ENCODE peak calls at places on chromosomes 2 and 18, in five cellular contexts. One of them, this sample, is unnamed.

GRCh38 chr18:77297919-77298571 is 48.4 kb downstream of the GALR1 start:
- DNase-seq in H1: no peak
- DNase-seq in GM12878: no peak
- DNase-seq in HepG2: no peak
- DNase-seq in K562: no peak
- DNase-seq in this sample: no peak

GRCh38 chr2:11896386-11896785 is 150.0 kb downstream of the LPIN1 start:
- DNase-seq in HepG2: no peak
- DNase-seq in H1: no peak
- DNase-seq in GM12878: no peak
- DNase-seq in K562: no peak
- DNase-seq in this sample: no peak

GRCh38 chr2:149169653-149170052 is 131.2 kb downstream of the LYPD6B start:
- DNase-seq in H1: no peak
- DNase-seq in GM12878: no peak
- DNase-seq in HepG2: no peak
- DNase-seq in K562: no peak
- DNase-seq in this sample: peak; percentile 83

GRCh38 chr2:236673126-236673822 is 103.6 kb downstream of the ACKR3 start:
- DNase-seq in GM12878: no peak
- DNase-seq in K562: no peak
- DNase-seq in H1: peak; percentile 8
- DNase-seq in HepG2: no peak
- DNase-seq in this sample: no peak

GRCh38 chr18:13500891-13501887 is 225.2 kb downstream of the FAM210A start:
- DNase-seq in K562: no peak
- DNase-seq in GM12878: no peak
- DNase-seq in H1: no peak
- DNase-seq in HepG2: no peak
- DNase-seq in this sample: no peak

GRCh38 chr2:178205853-178206516 is 11.7 kb downstream of the OSBPL6 start:
- DNase-seq in HepG2: no peak
- DNase-seq in H1: no peak
- DNase-seq in K562: no peak
- DNase-seq in GM12878: no peak
- DNase-seq in this sample: no peak

GRCh38 chr2:186868344-186868743 is 19.4 kb upstream of the ZSWIM2 start:
- DNase-seq in GM12878: no peak
- DNase-seq in HepG2: no peak
- DNase-seq in H1: no peak
- DNase-seq in K562: no peak
- DNase-seq in this sample: no peak

GRCh38 chr2:128473175-128474013 is 154.7 kb upstream of the HS6ST1 start:
- DNase-seq in GM12878: peak; percentile 41
- DNase-seq in H1: peak; percentile 46
- DNase-seq in HepG2: no peak
- DNase-seq in K562: peak; percentile 54
- DNase-seq in this sample: no peak

GRCh38 chr2:99067871-99068270 is 73.6 kb upstream of the C2orf15 start:
- DNase-seq in HepG2: no peak
- DNase-seq in K562: no peak
- DNase-seq in GM12878: no peak
- DNase-seq in H1: no peak
- DNase-seq in this sample: no peak

GRCh38 chr18:25164211-25164836 is 187.6 kb downstream of the ZNF521 start:
- DNase-seq in K562: no peak
- DNase-seq in HepG2: no peak
- DNase-seq in GM12878: no peak
- DNase-seq in H1: no peak
- DNase-seq in this sample: no peak

GRCh38 chr18:77138270-77138669 is 5.7 kb upstream of the MBP start:
- DNase-seq in H1: no peak
- DNase-seq in GM12878: no peak
- DNase-seq in HepG2: no peak
- DNase-seq in K562: no peak
- DNase-seq in this sample: no peak

GRCh38 chr2:118473241-118473640 is 374.2 kb downstream of the EN1 start:
- DNase-seq in K562: no peak
- DNase-seq in H1: no peak
- DNase-seq in GM12878: no peak
- DNase-seq in HepG2: no peak
- DNase-seq in this sample: no peak

GRCh38 chr18:986071-986470 is 81.4 kb downstream of the ADCYAP1 start:
- DNase-seq in GM12878: no peak
- DNase-seq in HepG2: no peak
- DNase-seq in H1: no peak
- DNase-seq in K562: no peak
- DNase-seq in this sample: no peak

GRCh38 chr2:45778720-45779171 is 127.3 kb downstream of the PRKCE start:
- DNase-seq in HepG2: peak; percentile 76
- DNase-seq in H1: peak; percentile 78
- DNase-seq in GM12878: peak; percentile 11
- DNase-seq in K562: peak; percentile 77
- DNase-seq in this sample: peak; percentile 64

GRCh38 chr2:76450024-76450475 is 739.3 kb upstream of the GCFC2 start:
- DNase-seq in HepG2: no peak
- DNase-seq in GM12878: peak; percentile 90
- DNase-seq in H1: no peak
- DNase-seq in K562: no peak
- DNase-seq in this sample: no peak

GRCh38 chr18:48274301-48274700 is 134.9 kb downstream of the ZBTB7C start:
- DNase-seq in GM12878: no peak
- DNase-seq in K562: no peak
- DNase-seq in HepG2: no peak
- DNase-seq in H1: no peak
- DNase-seq in this sample: no peak

GRCh38 chr2:103959174-103960125 is 894.5 kb upstream of the POU3F3 start:
- DNase-seq in GM12878: no peak
- DNase-seq in K562: peak; percentile 9
- DNase-seq in HepG2: peak; percentile 47
- DNase-seq in H1: peak; percentile 49
- DNase-seq in this sample: no peak

GRCh38 chr2:235098273-235098672 is 146.5 kb downstream of the SH3BP4 start:
- DNase-seq in H1: peak; percentile 30
- DNase-seq in GM12878: no peak
- DNase-seq in K562: no peak
- DNase-seq in HepG2: no peak
- DNase-seq in this sample: no peak

GRCh38 chr2:178526256-178526655 is 46.0 kb downstream of the PLEKHA3 start:
- DNase-seq in GM12878: no peak
- DNase-seq in HepG2: no peak
- DNase-seq in K562: no peak
- DNase-seq in H1: no peak
- DNase-seq in this sample: no peak

GRCh38 chr18:47254341-47254939 is 3.0 kb upstream of the SKOR2 start:
- DNase-seq in GM12878: no peak
- DNase-seq in K562: peak; percentile 42
- DNase-seq in HepG2: peak; percentile 18
- DNase-seq in H1: peak; percentile 96
- DNase-seq in this sample: no peak

DNA sequence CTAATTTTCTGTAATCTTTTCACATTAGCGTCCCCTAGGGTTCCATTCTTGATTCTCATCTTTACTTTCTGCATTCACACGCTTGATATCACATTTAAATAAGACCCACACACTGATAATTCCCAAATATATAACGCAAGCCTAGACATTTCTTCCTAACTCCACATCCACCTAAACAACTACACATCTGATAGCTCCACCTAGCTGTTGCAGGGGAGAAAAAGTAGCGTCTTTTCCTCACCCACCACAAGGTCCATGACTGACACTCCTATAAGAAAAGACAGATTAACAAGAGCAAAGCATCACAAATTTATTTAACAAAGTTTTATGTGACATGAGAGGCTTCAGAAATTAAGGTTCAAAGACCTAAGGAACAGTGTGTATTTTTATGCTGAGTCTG is 862.2 kb upstream of the DDX18 start:
- DNase-seq in GM12878: no peak
- DNase-seq in HepG2: no peak
- DNase-seq in K562: no peak
- DNase-seq in H1: no peak
- DNase-seq in this sample: no peak
- TF ChIP-seq CTCF in GM12878: peak; percentile 6
- TF ChIP-seq CTCF in HepG2: no peak
- TF ChIP-seq CTCF in K562: no peak
- TF ChIP-seq CTCF in H1: peak; percentile 61
- TF ChIP-seq CTCF in this sample: no peak

GRCh38 chr2:121862286-121862685 is 106.8 kb downstream of the TSN start:
- DNase-seq in HepG2: no peak
- DNase-seq in K562: no peak
- DNase-seq in GM12878: no peak
- DNase-seq in H1: no peak
- DNase-seq in this sample: no peak

GRCh38 chr2:121872651-121873050 is 117.2 kb downstream of the TSN start:
- DNase-seq in H1: no peak
- DNase-seq in K562: no peak
- DNase-seq in HepG2: no peak
- DNase-seq in GM12878: no peak
- DNase-seq in this sample: no peak

GRCh38 chr2:121868652-121869051 is 113.2 kb downstream of the TSN start:
- DNase-seq in HepG2: peak; percentile 23
- DNase-seq in K562: no peak
- DNase-seq in GM12878: no peak
- DNase-seq in H1: no peak
- DNase-seq in this sample: no peak

GRCh38 chr2:121869873-121870272 is 114.4 kb downstream of the TSN start:
- DNase-seq in GM12878: no peak
- DNase-seq in HepG2: no peak
- DNase-seq in H1: no peak
- DNase-seq in K562: no peak
- DNase-seq in this sample: no peak

DNA sequence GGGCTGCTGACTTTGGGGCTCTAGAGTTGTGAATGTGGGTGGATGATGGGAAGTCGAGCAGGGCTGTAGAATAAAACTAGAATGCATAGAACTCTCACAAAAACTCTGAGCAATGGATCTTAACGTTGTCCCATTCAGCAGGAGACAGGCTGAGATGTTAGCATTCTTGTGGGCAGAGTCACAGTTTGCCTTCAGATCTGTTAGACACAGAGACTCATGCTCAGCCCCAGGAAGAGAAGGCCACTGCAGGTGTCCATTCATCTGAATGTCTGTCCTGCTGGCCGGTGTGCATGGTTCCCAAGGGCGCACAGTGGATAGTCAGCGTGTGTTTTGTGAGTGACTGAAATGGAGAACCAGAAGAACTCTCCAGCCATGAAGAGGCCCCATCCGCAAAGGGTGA is 111.3 kb downstream of the TSN start:
- DNase-seq in H1: no peak
- DNase-seq in HepG2: no peak
- DNase-seq in K562: no peak
- DNase-seq in GM12878: no peak
- DNase-seq in this sample: no peak
- TF ChIP-seq ZNF274 in H1: no peak
- TF ChIP-seq ZNF274 in HepG2: no peak
- TF ChIP-seq ZNF274 in K562: no peak
- TF ChIP-seq ZNF274 in GM12878: no peak
- TF ChIP-seq ZNF274 in this sample: no peak

GRCh38 chr2:241545523-241546473 is 12.7 kb upstream of the BOK start:
- DNase-seq in K562: no peak
- DNase-seq in H1: no peak
- DNase-seq in HepG2: no peak
- DNase-seq in GM12878: no peak
- DNase-seq in this sample: no peak
- TF ChIP-seq CTCF in K562: no peak
- TF ChIP-seq CTCF in H1: no peak
- TF ChIP-seq CTCF in HepG2: no peak
- TF ChIP-seq CTCF in GM12878: no peak
- TF ChIP-seq CTCF in this sample: no peak

GRCh38 chr2:230414302-230414701 is 1.7 kb upstream of the SP100 start:
- DNase-seq in K562: no peak
- DNase-seq in H1: no peak
- DNase-seq in HepG2: no peak
- DNase-seq in GM12878: no peak
- DNase-seq in this sample: no peak

GRCh38 chr2:230416061-230416721 is at the start of gene SP100:
- DNase-seq in GM12878: peak; percentile 81
- DNase-seq in H1: no peak
- DNase-seq in HepG2: peak; percentile 80
- DNase-seq in K562: peak; percentile 81
- DNase-seq in this sample: peak; percentile 28

GRCh38 chr2:230417436-230417835 is 1.4 kb downstream of the SP100 start:
- DNase-seq in K562: no peak
- DNase-seq in HepG2: no peak
- DNase-seq in H1: no peak
- DNase-seq in GM12878: no peak
- DNase-seq in this sample: no peak

GRCh38 chr2:230422149-230422548 is 6.1 kb downstream of the SP100 start:
- DNase-seq in HepG2: no peak
- DNase-seq in GM12878: no peak
- DNase-seq in K562: no peak
- DNase-seq in H1: no peak
- DNase-seq in this sample: no peak

GRCh38 chr2:230418341-230419016 is 2.5 kb downstream of the SP100 start:
- DNase-seq in GM12878: no peak
- DNase-seq in K562: no peak
- DNase-seq in HepG2: no peak
- DNase-seq in H1: no peak
- DNase-seq in this sample: no peak
- TF ChIP-seq ZNF274 in GM12878: no peak
- TF ChIP-seq ZNF274 in K562: no peak
- TF ChIP-seq ZNF274 in HepG2: no peak
- TF ChIP-seq ZNF274 in H1: no peak
- TF ChIP-seq ZNF274 in this sample: no peak

DNA sequence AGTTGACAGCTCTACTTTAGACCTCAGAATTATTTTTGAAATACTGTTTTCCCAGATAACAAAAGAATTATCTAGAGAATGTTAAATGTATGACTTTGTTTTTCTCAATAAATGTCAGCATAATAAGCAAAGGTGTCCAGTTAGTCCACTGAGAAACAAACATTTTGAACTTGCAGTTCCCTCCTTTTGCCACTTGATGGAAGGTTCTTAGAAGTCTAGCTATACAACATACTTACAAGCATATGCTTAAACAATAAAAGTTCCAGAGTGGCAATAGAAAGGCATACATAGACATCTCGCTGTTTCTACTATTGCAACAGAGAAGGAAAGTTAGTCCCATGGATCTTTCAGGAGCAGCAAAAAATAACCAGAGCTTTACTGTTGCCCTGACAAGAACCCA is 11.8 kb downstream of the NDUFA10 start:
- DNase-seq in HepG2: no peak
- DNase-seq in GM12878: no peak
- DNase-seq in H1: no peak
- DNase-seq in K562: no peak
- DNase-seq in this sample: no peak
- TF ChIP-seq CTCF in HepG2: no peak
- TF ChIP-seq CTCF in GM12878: no peak
- TF ChIP-seq CTCF in H1: no peak
- TF ChIP-seq CTCF in K562: no peak
- TF ChIP-seq CTCF in this sample: peak; percentile 25

This sample was measured in HCT116.